ENCODE peak calls at places on chromosomes 7 and 10, in ten cellular contexts. Q is astrocyte; B is NCI-H1105 treated with DMSO at 0.1 percent for 48 hours; O is CD4-positive, alpha-beta T cell; V is H54; K is hypothalamus; L is RPMI7951; D is NCI-H1694 treated with DMSO at 0.1 percent for 48 hours; Y is progenitor cell of endocrine pancreas; F is pulmonary artery endothelial cell. W is an unnamed sample.

GRCh38 chr7:7323352-7323751 is 141.0 kb downstream of the C1GALT1 start:
- DNase-seq in Q (no peak), B (no peak), O (no peak), V (no peak), K (no peak), L (no peak), D (no peak), Y (no peak), F (no peak), W (no peak)

GRCh38 chr10:1402016-1402820 is 335.1 kb downstream of the ADARB2 start:
- DNase-seq in Q (no peak), B (no peak), O (no peak), V (no peak), K (no peak), L (no peak), D (no peak), Y (no peak), F (no peak), W (no peak)

GRCh38 chr10:35307297-35307696 is 29.0 kb upstream of the CCNY start:
- DNase-seq in Q (peak), B (no peak), O (no peak), V (no peak), K (no peak), L (peak), D (no peak), Y (no peak), F (no peak), W (no peak)

GRCh38 chr10:1148855-1149620 is 92.9 kb downstream of the WDR37 start:
- DNase-seq in Q (no peak), B (no peak), O (no peak), V (no peak), K (no peak), L (no peak), D (no peak), Y (no peak), F (no peak), W (no peak)

GRCh38 chr7:4073750-4074149 is 608.3 kb upstream of the FOXK1 start:
- DNase-seq in Q (no peak), B (no peak), O (no peak), V (no peak), K (no peak), L (no peak), D (no peak), Y (no peak), F (no peak), W (no peak)

GRCh38 chr10:14009315-14010082 is 321.2 kb downstream of the FRMD4A start:
- DNase-seq in Q (peak), B (peak), O (peak), V (peak), K (no peak), L (peak), D (no peak), Y (no peak), F (no peak), W (no peak)

GRCh38 chr7:130988443-130988842 is 254.4 kb upstream of the KLF14 start:
- DNase-seq in Q (no peak), B (no peak), O (no peak), V (no peak), K (no peak), L (no peak), D (peak), Y (no peak), F (no peak), W (peak)

GRCh38 chr7:157685430-157686284 is 348.9 kb downstream of the DNAJB6 start:
- DNase-seq in Q (no peak), B (no peak), O (no peak), V (no peak), K (no peak), L (no peak), D (no peak), Y (no peak), F (no peak), W (no peak)

GRCh38 chr10:593901-594457 is 95.5 kb downstream of the DIP2C start:
- DNase-seq in Q (peak), B (no peak), O (no peak), V (no peak), K (no peak), L (no peak), D (no peak), Y (no peak), F (no peak), W (no peak)

GRCh38 chr7:16916733-16917132 is 35.0 kb upstream of the AGR3 start:
- DNase-seq in Q (no peak), B (no peak), O (no peak), V (no peak), K (no peak), L (no peak), D (no peak), Y (no peak), F (no peak), W (no peak)

GRCh38 chr7:116239019-116239418 is 28.7 kb downstream of the TES start:
- DNase-seq in Q (no peak), B (no peak), O (no peak), V (no peak), K (no peak), L (no peak), D (no peak), Y (no peak), F (no peak), W (no peak)

GRCh38 chr7:67484244-67484751 is 487.7 kb downstream of the TYW1 start:
- DNase-seq in Q (peak), B (peak), O (no peak), V (peak), K (peak), L (peak), D (peak), Y (peak), F (no peak), W (peak)

GRCh38 chr10:125000366-125001312 is 58.7 kb downstream of the ZRANB1 start:
- DNase-seq in Q (peak), B (no peak), O (no peak), V (no peak), K (no peak), L (peak), D (no peak), Y (no peak), F (no peak), W (peak)

GRCh38 chr7:104848386-104848990 is 165.5 kb upstream of the KMT2E start:
- DNase-seq in Q (peak), B (peak), O (peak), V (peak), K (no peak), L (peak), D (peak), Y (peak), F (no peak), W (peak)

GRCh38 chr7:73519867-73520672 is 2.0 kb downstream of the BAZ1B start:
- DNase-seq in Q (no peak), B (no peak), O (no peak), V (no peak), K (no peak), L (no peak), D (no peak), Y (no peak), F (no peak), W (peak)

GRCh38 chr10:50576245-50576815 is 47.4 kb downstream of the SGMS1 start:
- DNase-seq in Q (no peak), B (no peak), O (no peak), V (peak), K (no peak), L (peak), D (no peak), Y (no peak), F (no peak), W (peak)

GRCh38 chr10:48948631-48949030 is 9.0 kb upstream of the LRRC18 start:
- DNase-seq in Q (no peak), B (no peak), O (no peak), V (no peak), K (no peak), L (no peak), D (no peak), Y (no peak), F (no peak), W (no peak)

GRCh38 chr7:106129291-106129690 is 17.2 kb upstream of the SYPL1 start:
- DNase-seq in Q (no peak), B (no peak), O (no peak), V (no peak), K (no peak), L (no peak), D (no peak), Y (no peak), F (no peak), W (no peak)

GRCh38 chr10:112658900-112659328 is 211.9 kb downstream of the VTI1A start:
- DNase-seq in Q (peak), B (no peak), O (no peak), V (peak), K (no peak), L (no peak), D (no peak), Y (no peak), F (no peak), W (no peak)

GRCh38 chr10:6348091-6348862 is 145.5 kb downstream of the PFKFB3 start:
- DNase-seq in Q (peak), B (no peak), O (peak), V (no peak), K (no peak), L (peak), D (no peak), Y (no peak), F (no peak), W (peak)

GRCh38 chr7:36204044-36204663 is 51.1 kb downstream of the EEPD1 start:
- DNase-seq in Q (no peak), B (no peak), O (no peak), V (no peak), K (no peak), L (no peak), D (no peak), Y (no peak), F (no peak), W (no peak)

GRCh38 chr10:132328738-132329137 is 3.3 kb upstream of the LRRC27 start:
- DNase-seq in Q (no peak), B (no peak), O (no peak), V (no peak), K (no peak), L (no peak), D (no peak), Y (no peak), F (no peak), W (no peak)

GRCh38 chr10:31897506-31897905 is 31.1 kb downstream of the ARHGAP12 start:
- DNase-seq in Q (peak), B (no peak), O (no peak), V (no peak), K (no peak), L (peak), D (no peak), Y (no peak), F (no peak), W (no peak)

GRCh38 chr10:109922353-109922975 is 847 bp downstream of the XPNPEP1 start:
- DNase-seq in Q (no peak), B (no peak), O (no peak), V (no peak), K (no peak), L (no peak), D (no peak), Y (no peak), F (no peak), W (no peak)

GRCh38 chr7:143008007-143008901 is 18.7 kb downstream of the OR9A2 start:
- DNase-seq in Q (no peak), B (peak), O (peak), V (peak), K (peak), L (peak), D (peak), Y (peak), F (no peak), W (peak)

GRCh38 chr10:21164687-21165086 is 267.6 kb upstream of the NEBL start:
- DNase-seq in Q (no peak), B (no peak), O (no peak), V (no peak), K (no peak), L (no peak), D (no peak), Y (no peak), F (no peak), W (no peak)

GRCh38 chr10:69645296-69645665 is 15.2 kb downstream of the FAM241B start:
- DNase-seq in Q (no peak), B (no peak), O (no peak), V (no peak), K (no peak), L (no peak), D (no peak), Y (no peak), F (no peak), W (no peak)

GRCh38 chr10:43292745-43293676 is 26.1 kb upstream of the RASGEF1A start:
- DNase-seq in Q (peak), B (peak), O (no peak), V (peak), K (no peak), L (peak), D (peak), Y (peak), F (peak), W (peak)

GRCh38 chr10:14673189-14673947 is 101.3 kb downstream of the FAM107B start:
- DNase-seq in Q (no peak), B (no peak), O (no peak), V (no peak), K (no peak), L (peak), D (no peak), Y (no peak), F (no peak), W (no peak)

GRCh38 chr7:120055300-120055699 is 217.7 kb upstream of the KCND2 start:
- DNase-seq in Q (peak), B (no peak), O (no peak), V (peak), K (no peak), L (peak), D (no peak), Y (no peak), F (no peak), W (peak)

GRCh38 chr10:50648089-50648934 is 24.6 kb upstream of the SGMS1 start:
- DNase-seq in Q (no peak), B (no peak), O (no peak), V (no peak), K (no peak), L (no peak), D (no peak), Y (no peak), F (no peak), W (no peak)

GRCh38 chr10:86857097-86857825 is 100.2 kb downstream of the MMRN2 start:
- DNase-seq in Q (peak), B (no peak), O (no peak), V (no peak), K (no peak), L (peak), D (no peak), Y (no peak), F (no peak), W (peak)

GRCh38 chr7:158070222-158070920 is 517.3 kb downstream of the PTPRN2 start:
- DNase-seq in Q (no peak), B (no peak), O (no peak), V (no peak), K (no peak), L (no peak), D (no peak), Y (no peak), F (no peak), W (no peak)

GRCh38 chr7:126436213-126436868 is 816.4 kb downstream of the GRM8 start:
- DNase-seq in Q (peak), B (no peak), O (no peak), V (no peak), K (no peak), L (no peak), D (no peak), Y (no peak), F (no peak), W (no peak)